ENCODE peak calls at places on chromosome 3, in nine cellular contexts. E is cardiac muscle cell, X is transverse colon, H is brain microvascular endothelial cell, N is pancreas, Y is psoas muscle, K is ovary, V is GM23248, Q is dorsolateral prefrontal cortex. G is an unnamed sample.

GRCh38 chr3:38346584-38347410 is at the start of gene XYLB:
- DNase-seq in H (peak; percentile 64), E (peak; percentile 90), N (peak; percentile 87), Q (peak; percentile 72), Y (peak; percentile 92), V (peak; percentile 96), X (peak; percentile 90), K (peak; percentile 82), G (peak; percentile 67)

GRCh38 chr3:176562381-176562780 is 634.9 kb downstream of the TBL1XR1 start:
- DNase-seq in Y (no peak), K (no peak), X (no peak), V (no peak), H (no peak), Q (no peak), N (no peak), E (no peak), G (no peak)

GRCh38 chr3:26058774-26059455 is 269.0 kb downstream of the OXSM start:
- DNase-seq in Y (no peak), K (no peak), H (no peak), Q (no peak), N (no peak), E (no peak), V (no peak), X (no peak), G (no peak)

GRCh38 chr3:126544596-126545281 is 14.0 kb downstream of the C3orf22 start:
- DNase-seq in X (peak; percentile 7), K (no peak), E (no peak), H (no peak), N (no peak), V (no peak), Q (no peak), Y (peak; percentile 42), G (no peak)

GRCh38 chr3:27596334-27596841 is 112.2 kb upstream of the SLC4A7 start:
- DNase-seq in H (peak; percentile 22), E (no peak), Q (no peak), V (peak; percentile 52), X (no peak), K (no peak), N (no peak), Y (no peak), G (no peak)

GRCh38 chr3:47007482-47008257 is 28.2 kb downstream of the NBEAL2 start:
- DNase-seq in V (no peak), N (peak; percentile 2), Q (no peak), X (no peak), K (no peak), E (no peak), H (no peak), Y (peak; percentile 55), G (no peak)

GRCh38 chr3:175792245-175792644 is 933.1 kb downstream of the NAALADL2 start:
- DNase-seq in X (no peak), E (no peak), Y (no peak), N (no peak), H (no peak), Q (no peak), V (no peak), K (no peak), G (no peak)

GRCh38 chr3:152669560-152669959 is 165.4 kb upstream of the P2RY1 start:
- DNase-seq in H (no peak), V (no peak), Y (no peak), E (no peak), X (no peak), K (no peak), N (no peak), Q (no peak), G (no peak)

GRCh38 chr3:142269777-142270176 is 44.4 kb upstream of the GK5 start:
- DNase-seq in X (no peak), N (no peak), Y (no peak), V (peak; percentile 13), E (no peak), Q (no peak), H (no peak), K (no peak), G (no peak)

GRCh38 chr3:57793737-57794187 is 37.7 kb downstream of the SLMAP start:
- DNase-seq in Q (no peak), V (peak; percentile 48), K (no peak), X (no peak), N (no peak), E (no peak), Y (no peak), H (no peak), G (no peak)

GRCh38 chr3:57791245-57791644 is 35.1 kb downstream of the SLMAP start:
- DNase-seq in E (no peak), Y (no peak), V (no peak), Q (no peak), X (no peak), K (no peak), N (no peak), H (no peak), G (no peak)

GRCh38 chr3:57794951-57795350 is 38.8 kb downstream of the SLMAP start:
- DNase-seq in X (no peak), K (no peak), N (no peak), Q (no peak), V (no peak), Y (no peak), E (no peak), H (no peak), G (no peak)

GRCh38 chr3:57794501-57794900 is 38.4 kb downstream of the SLMAP start:
- DNase-seq in V (no peak), K (no peak), H (no peak), Y (no peak), X (no peak), E (no peak), N (no peak), Q (no peak), G (no peak)

DNA sequence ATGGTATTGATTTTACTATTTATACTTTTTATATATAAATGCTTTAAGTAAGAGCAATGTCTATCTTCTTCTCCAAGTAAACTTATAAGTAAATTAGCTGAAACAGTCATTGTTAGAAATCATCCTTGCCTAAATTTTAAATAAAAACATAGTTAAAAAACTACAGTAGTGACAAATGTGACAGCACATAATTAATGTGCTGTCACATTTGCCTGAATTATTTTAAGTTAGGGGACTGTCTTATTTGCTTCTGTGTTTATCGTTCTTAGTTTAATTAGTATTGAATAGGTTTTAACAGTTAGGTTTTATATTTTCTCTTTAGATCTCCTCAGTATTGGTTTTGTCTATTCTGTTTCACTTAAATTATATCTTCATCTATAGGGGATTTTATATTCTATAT is 36.1 kb downstream of the SLMAP start:
- DNase-seq in N (no peak), K (no peak), H (no peak), V (no peak), X (no peak), E (no peak), Q (no peak), Y (no peak), G (no peak)
- H3K27ac ChIP-seq in N (no peak overlapping the region), K (no peak overlapping the region), H (no peak overlapping the region), V (no peak overlapping the region), X (no peak overlapping the region), E (no peak overlapping the region), Q (no peak overlapping the region), Y (no peak overlapping the region), G (no peak overlapping the region)

DNA sequence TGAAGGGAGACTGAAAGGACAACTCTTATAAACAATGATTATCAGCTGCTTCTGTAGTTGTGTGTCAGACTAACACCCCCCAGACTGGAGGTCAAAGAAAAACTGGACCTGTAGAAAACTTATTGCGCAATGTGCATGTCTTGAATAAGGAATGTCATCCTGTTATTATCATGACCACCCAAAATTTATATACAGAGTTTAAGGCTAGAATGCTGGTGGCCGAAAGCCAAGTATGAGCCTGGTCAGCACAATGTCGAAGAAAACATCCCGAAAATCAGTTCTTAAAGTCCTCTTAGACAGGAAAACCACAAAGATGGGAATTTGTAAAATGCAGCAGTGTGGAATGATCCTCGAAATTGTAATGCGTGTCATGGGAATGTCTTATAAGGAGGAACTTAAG is 29.3 kb downstream of the RFTN1 start:
- DNase-seq in N (no peak), E (no peak), X (peak; percentile 42), V (peak; percentile 95), Q (no peak), K (peak; percentile 77), H (peak; percentile 99), Y (no peak), G (no peak)
- H3K27ac ChIP-seq in N (no peak overlapping the region), E (no peak overlapping the region), X (peak overlapping the region; percentile 62), V (peak overlapping the region; percentile 66), Q (no peak overlapping the region), K (no peak overlapping the region), H (peak overlapping the region; percentile 98), Y (peak overlapping the region; percentile 17), G (no peak overlapping the region)

GRCh38 chr3:48642605-48643004 is 7.3 kb upstream of the SLC26A6 start:
- DNase-seq in Y (no peak), Q (no peak), E (no peak), K (no peak), V (no peak), N (no peak), X (no peak), H (no peak), G (no peak)
- H3K27ac ChIP-seq in Y (no peak overlapping the region), Q (no peak overlapping the region), E (no peak overlapping the region), K (no peak overlapping the region), V (no peak overlapping the region), N (no peak overlapping the region), X (no peak overlapping the region), H (no peak overlapping the region), G (no peak overlapping the region)

DNA sequence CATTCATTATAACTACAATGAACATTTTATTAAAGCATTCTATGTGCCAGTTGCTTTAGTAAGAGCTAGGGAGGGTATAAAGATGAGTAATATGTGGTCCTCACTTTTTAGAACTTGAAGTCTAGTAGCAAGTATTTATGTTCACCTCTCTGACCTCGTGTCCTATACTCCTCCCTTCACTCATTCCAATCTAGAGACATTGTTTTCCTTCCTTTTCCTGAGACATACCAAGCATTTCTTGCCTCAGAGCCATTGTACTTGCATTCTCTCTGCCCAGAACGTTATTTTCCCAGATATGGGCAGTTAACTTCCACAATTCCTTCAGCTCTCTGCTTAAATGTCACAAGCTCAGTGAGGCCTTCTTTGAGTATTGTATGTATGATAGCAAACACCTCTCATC is 408.6 kb downstream of the PDCD6IP start:
- DNase-seq in V (no peak), Q (no peak), Y (no peak), N (no peak), K (no peak), E (no peak), H (peak; percentile 69), X (no peak), G (no peak)
- H3K27ac ChIP-seq in V (no peak overlapping the region), Q (no peak overlapping the region), Y (no peak overlapping the region), N (no peak overlapping the region), K (no peak overlapping the region), E (no peak overlapping the region), H (no peak overlapping the region), X (no peak overlapping the region), G (no peak overlapping the region)

G was measured in substantia nigra.